ENCODE peak calls at places on chromosome 1, in ten cellular contexts. G is cardiac fibroblast, I is sigmoid colon, R is kidney, Z is left lung, Y is choroid plexus epithelial cell, M is tibial nerve, N is colonic mucosa, L is lower leg skin, Q is GM10248. D is an unnamed sample.

GRCh38 chr1:82494117-82494516 is 693.4 kb downstream of the ADGRL2 start:
- DNase-seq in M (no peak), N (no peak), Y (no peak), L (no peak), Q (no peak), R (no peak), Z (no peak), I (no peak), G (no peak), D (no peak)

GRCh38 chr1:25541889-25542658 is 1.3 kb upstream of the LDLRAP1 start:
- DNase-seq in Z (no peak), Y (no peak), L (no peak), G (no peak), M (no peak), I (no peak), Q (no peak), R (no peak), N (no peak), D (no peak)

GRCh38 chr1:63981408-63981773 is 207.6 kb downstream of the ROR1 start:
- DNase-seq in Y (no peak), M (no peak), Z (no peak), L (no peak), Q (no peak), G (no peak), R (no peak), N (no peak), I (no peak), D (no peak)

GRCh38 chr1:63833346-63834065 is 59.7 kb downstream of the ROR1 start:
- DNase-seq in Q (no peak), I (no peak), M (no peak), Y (no peak), N (no peak), R (no peak), Z (no peak), G (no peak), L (no peak), D (no peak)

GRCh38 chr1:12196641-12197482 is 30.1 kb downstream of the TNFRSF1B start:
- DNase-seq in G (no peak), I (no peak), N (no peak), R (no peak), Y (no peak), Z (peak; percentile 82), Q (no peak), L (no peak), M (peak; percentile 35), D (no peak)

GRCh38 chr1:168512864-168513595 is 30.8 kb downstream of the XCL2 start:
- DNase-seq in Z (no peak), Q (no peak), N (no peak), Y (no peak), R (no peak), L (no peak), M (no peak), G (no peak), I (no peak), D (no peak)

GRCh38 chr1:70134148-70134547 is 71.2 kb downstream of the LRRC40 start:
- DNase-seq in N (no peak), Y (no peak), I (no peak), L (no peak), Z (no peak), M (no peak), G (no peak), R (peak; percentile 29), Q (no peak), D (peak; percentile 6)

GRCh38 chr1:108051625-108052382 is 86.8 kb upstream of the VAV3 start:
- DNase-seq in R (no peak), Z (no peak), M (no peak), G (no peak), N (no peak), Y (peak; percentile 30), Q (no peak), I (no peak), L (no peak), D (no peak)

GRCh38 chr1:6750490-6750889 is 34.8 kb upstream of the CAMTA1 start:
- DNase-seq in R (no peak), I (no peak), N (no peak), G (no peak), Z (no peak), Y (no peak), L (no peak), Q (no peak), M (no peak), D (no peak)

GRCh38 chr1:6756455-6756854 is 28.8 kb upstream of the CAMTA1 start:
- DNase-seq in R (no peak), I (no peak), L (no peak), Y (no peak), G (no peak), N (no peak), Z (no peak), M (no peak), Q (no peak), D (no peak)

GRCh38 chr1:6747679-6748078 is 37.6 kb upstream of the CAMTA1 start:
- DNase-seq in M (no peak), Y (no peak), R (no peak), L (no peak), Z (no peak), I (no peak), G (no peak), N (no peak), Q (no peak), D (no peak)

GRCh38 chr1:6757719-6758435 is 27.4 kb upstream of the CAMTA1 start:
- DNase-seq in Z (no peak), G (peak; percentile 27), N (no peak), Y (no peak), Q (no peak), R (no peak), L (no peak), I (no peak), M (no peak), D (no peak)

DNA sequence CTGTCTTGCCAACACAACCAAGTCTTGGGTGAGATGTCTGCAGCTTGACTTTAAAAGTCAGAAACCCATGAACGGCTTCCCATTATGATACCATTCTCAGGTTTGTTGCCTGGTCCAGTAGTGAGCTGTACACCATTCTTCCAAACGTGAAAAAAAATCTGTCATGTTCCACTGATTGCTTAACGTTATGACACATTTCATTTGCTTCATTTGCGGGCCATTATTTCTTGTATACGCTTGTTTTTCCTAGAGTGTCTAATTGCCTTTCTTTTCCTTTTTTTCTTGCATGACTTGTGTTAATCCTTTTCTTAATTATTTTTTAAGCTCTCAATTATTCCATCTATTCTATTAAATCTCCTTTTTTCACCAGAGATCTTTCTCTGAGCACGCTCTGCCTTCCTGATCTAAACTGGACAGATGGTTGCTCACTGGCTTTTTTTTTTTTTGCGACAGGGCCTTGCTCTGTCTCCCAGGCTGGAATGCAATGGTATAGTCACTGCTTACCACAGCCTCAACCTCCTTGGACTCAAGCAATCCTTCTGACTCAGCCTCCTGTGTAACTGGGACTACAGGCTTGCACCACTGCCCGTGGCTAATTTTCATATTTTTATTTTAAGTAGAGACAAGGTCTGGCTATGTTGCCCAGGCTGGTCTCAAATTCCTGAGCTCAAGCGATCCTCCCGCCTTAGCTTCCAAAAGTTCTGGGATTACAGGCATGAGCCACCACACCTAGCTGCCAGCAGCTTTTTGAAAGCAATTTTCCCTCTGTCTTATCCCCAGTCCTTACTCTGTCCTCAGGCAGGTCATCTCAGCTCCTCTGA is 31.7 kb upstream of the CAMTA1 start:
- DNase-seq in N (no peak), G (no peak), M (no peak), Y (no peak), I (no peak), Q (no peak), Z (no peak), L (no peak), R (no peak), D (peak; percentile 35)
- TF ChIP-seq CTCF in N (no peak), G (no peak), M (no peak), Y (no peak), I (no peak), Q (no peak), Z (no peak), L (no peak), R (no peak), D (no peak)

GRCh38 chr1:55445416-55445815 is 230.3 kb upstream of the USP24 start:
- DNase-seq in N (no peak), Q (no peak), L (no peak), Y (no peak), I (no peak), G (no peak), M (no peak), Z (no peak), R (no peak), D (no peak)

GRCh38 chr1:55444660-55445059 is 229.5 kb upstream of the USP24 start:
- DNase-seq in L (no peak), G (no peak), R (no peak), Q (no peak), Z (no peak), I (no peak), N (no peak), Y (no peak), M (no peak), D (no peak)

GRCh38 chr1:55441474-55441873 is 226.3 kb upstream of the USP24 start:
- DNase-seq in Z (no peak), I (no peak), L (no peak), Q (no peak), M (no peak), Y (no peak), N (no peak), G (no peak), R (no peak), D (no peak)

GRCh38 chr1:55446351-55446750 is 231.2 kb upstream of the USP24 start:
- DNase-seq in R (no peak), N (no peak), Q (no peak), I (no peak), L (no peak), Y (peak; percentile 41), M (no peak), Z (no peak), G (no peak), D (peak; percentile 38)

DNA sequence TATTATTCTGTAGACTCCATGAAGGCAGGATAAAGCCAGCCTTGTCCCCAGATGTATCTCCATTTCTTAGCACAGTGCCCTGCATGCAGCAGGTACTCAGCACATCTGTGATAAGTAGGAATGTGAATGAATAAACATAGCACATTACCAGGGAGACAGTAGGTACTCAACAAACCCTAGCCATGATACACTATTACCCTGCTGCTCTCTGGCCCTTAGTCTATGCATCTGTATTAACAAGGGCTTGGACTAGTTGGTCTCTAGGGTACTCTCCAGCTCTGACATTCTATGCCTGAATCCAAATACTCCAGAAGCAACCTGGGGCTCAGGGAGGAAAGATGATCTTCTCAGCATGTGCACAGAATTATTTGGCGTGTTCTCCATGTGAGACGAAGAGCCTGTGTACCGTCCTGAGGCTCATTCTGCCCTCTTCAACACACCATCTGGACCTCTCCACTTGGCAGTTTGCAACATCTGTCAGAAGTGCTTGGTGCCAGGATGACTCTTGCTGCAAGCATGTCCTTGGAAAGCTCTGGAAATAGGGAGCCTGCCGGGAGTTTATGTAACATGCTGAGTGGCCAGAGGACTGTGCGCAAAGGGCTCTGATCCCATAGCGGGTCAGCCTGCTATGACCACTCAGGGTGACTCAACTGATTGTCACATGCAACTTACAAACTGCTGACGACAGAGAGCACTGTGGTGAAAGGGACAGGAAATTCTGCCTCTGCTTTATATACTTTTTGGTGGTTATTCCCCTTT is 228.2 kb upstream of the USP24 start:
- DNase-seq in G (peak; percentile 98), Y (peak; percentile 96), L (peak; percentile 93), N (peak; percentile 56), R (peak; percentile 85), Z (peak; percentile 76), Q (no peak), M (peak; percentile 82), I (peak; percentile 96), D (peak; percentile 98)
- TF ChIP-seq CTCF in G (no peak), Y (no peak), L (no peak), N (no peak), R (peak; percentile 13), Z (no peak), Q (no peak), M (no peak), I (no peak), D (peak; percentile 48)

GRCh38 chr1:235943581-235944114 is 76.9 kb upstream of the LYST start:
- DNase-seq in L (no peak), Z (no peak), R (no peak), M (no peak), Y (peak; percentile 99), N (no peak), G (peak; percentile 79), I (no peak), Q (no peak), D (peak; percentile 94)

GRCh38 chr1:235948774-235949427 is 82.2 kb upstream of the LYST start:
- DNase-seq in M (no peak), Q (no peak), L (no peak), Z (no peak), G (no peak), R (no peak), Y (no peak), I (no peak), N (peak; percentile 6), D (no peak)

GRCh38 chr1:235945775-235946565 is 79.3 kb upstream of the LYST start:
- DNase-seq in I (peak; percentile 62), Q (peak; percentile 54), L (no peak), R (no peak), M (no peak), N (peak; percentile 17), G (no peak), Z (peak; percentile 81), Y (no peak), D (no peak)

GRCh38 chr1:235947989-235948388 is 81.3 kb upstream of the LYST start:
- DNase-seq in Z (no peak), R (no peak), M (no peak), Y (no peak), N (peak; percentile 4), I (no peak), G (no peak), Q (no peak), L (no peak), D (no peak)

GRCh38 chr1:235946570-235946981 is 79.9 kb upstream of the LYST start:
- DNase-seq in G (peak; percentile 39), I (no peak), L (no peak), R (no peak), N (peak; percentile 16), Y (peak; percentile 96), Z (no peak), Q (peak; percentile 49), M (no peak), D (peak; percentile 43)
- TF ChIP-seq CTCF in G (peak; percentile 35), I (no peak), L (no peak), R (no peak), N (no peak), Y (peak; percentile 54), Z (no peak), Q (peak; percentile 62), M (peak; percentile 23), D (peak; percentile 59)

DNA sequence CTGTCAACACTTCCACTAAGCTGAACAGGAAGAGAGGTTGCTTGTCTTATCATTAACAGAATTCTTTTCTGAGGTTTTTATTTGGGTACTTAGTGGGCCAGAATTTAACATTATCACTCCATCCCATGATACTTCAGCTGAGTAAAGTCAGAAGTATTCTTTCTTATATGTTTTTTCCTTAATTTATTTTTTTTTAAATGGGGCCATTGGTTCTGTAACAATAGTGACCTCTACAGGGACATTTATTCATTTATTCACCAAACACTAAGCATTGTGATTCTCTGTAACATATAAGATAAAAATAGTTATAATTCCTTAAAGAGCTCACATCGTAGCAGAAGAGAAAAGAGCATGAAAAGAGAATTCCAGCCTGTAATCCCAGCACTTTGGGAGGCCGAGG is 9.8 kb downstream of the GREM2 start:
- DNase-seq in G (peak; percentile 37), I (no peak), L (no peak), R (no peak), M (no peak), Q (no peak), Y (no peak), N (no peak), Z (no peak), D (no peak)
- TF ChIP-seq CTCF in G (no peak), I (no peak), L (no peak), R (no peak), M (no peak), Q (no peak), Y (peak; percentile 22), N (no peak), Z (no peak), D (peak; percentile 72)